ENCODE peak calls at places on chromosome 7, in seven cellular contexts. K is ovary; T is activated T-helper 1 cell treated with anti-CD3 and anti-CD28 coated beads, Interleukin-12 subunit alpha, Interleukin-12 subunit beta, Interleukin-2, Interleukin-4 antibody, amounts not matched to agents 30 ng/mL and 10 ng/mL and 1 ng/mL, durations not matched to agents 14 hours and 24 hours and 36 hours; Z is NCI-H510A; Q is skeletal muscle cell; M is fibroblast of the aortic adventitia; W is colonic mucosa. J is an unnamed sample.

GRCh38 chr7:49091519-49091918 is 167.2 kb downstream of the CDC14C start:
- DNase-seq in K (no peak), T (no peak), Z (no peak), Q (no peak), M (no peak), W (no peak), J (no peak)

GRCh38 chr7:150406311-150406564 is 27.1 kb downstream of the ZNF775 start:
- DNase-seq in K (no peak), T (no peak), Z (no peak), Q (no peak), M (no peak), W (no peak), J (no peak)

GRCh38 chr7:27677912-27678612 is 15.4 kb upstream of the HIBADH start:
- DNase-seq in K (no peak), T (no peak), Z (no peak), Q (peak), M (peak), W (peak), J (peak)

GRCh38 chr7:132518102-132518838 is 58.0 kb downstream of the PLXNA4 start:
- DNase-seq in K (no peak), T (no peak), Z (no peak), Q (no peak), M (peak), W (no peak), J (no peak)

GRCh38 chr7:99379043-99379577 is 4.6 kb downstream of the ARPC1B start:
- DNase-seq in K (no peak), T (peak), Z (no peak), Q (peak), M (peak), W (peak), J (peak)

GRCh38 chr7:90625562-90625961 is 29.4 kb downstream of the CDK14 start:
- DNase-seq in K (peak), T (no peak), Z (no peak), Q (peak), M (peak), W (peak), J (peak)

GRCh38 chr7:23808421-23808820 is 98.4 kb downstream of the STK31 start:
- DNase-seq in K (no peak), T (no peak), Z (no peak), Q (no peak), M (no peak), W (no peak), J (no peak)

GRCh38 chr7:240887-241421 is 48.6 kb downstream of the FAM20C start:
- DNase-seq in K (no peak), T (no peak), Z (no peak), Q (no peak), M (no peak), W (no peak), J (no peak)

GRCh38 chr7:116180302-116180701 is 30.0 kb upstream of the TES start:
- DNase-seq in K (no peak), T (peak), Z (no peak), Q (no peak), M (peak), W (no peak), J (peak)

GRCh38 chr7:41977165-41977651 is 259.8 kb downstream of the GLI3 start:
- DNase-seq in K (no peak), T (no peak), Z (no peak), Q (peak), M (peak), W (no peak), J (peak)